ENCODE peak calls at places on chromosomes 7 and 10, in five cellular contexts. O, B, P, Q and H are unnamed samples.

GRCh38 chr7:137316643-137317042 is 26.9 kb downstream of the PTN start:
- DNase-seq in P (no peak), B (no peak), Q (no peak), O (no peak), H (no peak)

GRCh38 chr10:17850526-17850925 is 41.4 kb downstream of the MRC1 start:
- DNase-seq in Q (no peak), O (no peak), B (no peak), P (no peak), H (no peak)

GRCh38 chr10:132588301-132589013 is 50.9 kb downstream of the INPP5A start:
- DNase-seq in O (no peak), Q (no peak), B (no peak), P (no peak), H (no peak)

GRCh38 chr10:70906953-70907618 is 18.7 kb upstream of the PCBD1 start:
- DNase-seq in P (no peak), Q (no peak), B (no peak), O (no peak), H (no peak)

GRCh38 chr10:49435225-49435624 is 39.3 kb upstream of the DRGX start:
- DNase-seq in B (no peak), P (no peak), O (no peak), Q (no peak), H (no peak)

GRCh38 chr7:2508327-2509231 is 11.0 kb upstream of the LFNG start:
- DNase-seq in B (peak; percentile 38), O (no peak), P (no peak), Q (peak; percentile 67), H (peak; percentile 53)

GRCh38 chr7:25073451-25073850 is 51.6 kb downstream of the CYCS start:
- DNase-seq in P (no peak), Q (no peak), B (no peak), O (no peak), H (no peak)

GRCh38 chr7:157017149-157017548 is 6.7 kb upstream of the MNX1 start:
- DNase-seq in B (no peak), P (no peak), O (no peak), Q (no peak), H (no peak)

GRCh38 chr7:101386558-101387199 is 24.0 kb downstream of the COL26A1 start:
- DNase-seq in P (no peak), B (peak; percentile 39), Q (no peak), O (no peak), H (peak; percentile 93)

GRCh38 chr7:138008588-138009349 is 6.9 kb upstream of the CREB3L2 start:
- DNase-seq in Q (peak; percentile 45), O (peak; percentile 56), B (peak; percentile 55), P (peak; percentile 75), H (no peak)

GRCh38 chr7:149415391-149416068 is 45.3 kb downstream of the ZNF777 start:
- DNase-seq in P (no peak), O (no peak), Q (no peak), B (no peak), H (no peak)

GRCh38 chr10:60073781-60074656 is 167.7 kb upstream of the CCDC6 start:
- DNase-seq in P (no peak), B (peak; percentile 75), Q (no peak), O (no peak), H (no peak)

GRCh38 chr7:10156972-10157371 is 816.7 kb upstream of the PHF14 start:
- DNase-seq in B (no peak), P (peak; percentile 4), Q (no peak), O (no peak), H (no peak)

GRCh38 chr7:99311702-99312101 is 14.0 kb upstream of the ARPC1A start:
- DNase-seq in P (peak; percentile 23), B (no peak), O (no peak), Q (no peak), H (no peak)

GRCh38 chr10:92691591-92692084 is 1.9 kb downstream of the HHEX start:
- DNase-seq in O (no peak), Q (no peak), P (no peak), B (no peak), H (no peak)

GRCh38 chr7:77740257-77740656 is 44.0 kb downstream of the RSBN1L start:
- DNase-seq in O (no peak), Q (no peak), B (no peak), P (no peak), H (no peak)

GRCh38 chr7:3063016-3063753 is 19.5 kb upstream of the CARD11 start:
- DNase-seq in P (peak; percentile 6), O (no peak), Q (no peak), B (no peak), H (no peak)

GRCh38 chr7:120052884-120053382 is 220.0 kb upstream of the KCND2 start:
- DNase-seq in P (peak; percentile 63), O (no peak), B (peak; percentile 53), Q (peak; percentile 70), H (no peak)

GRCh38 chr7:116200963-116201362 is 9.4 kb upstream of the TES start:
- DNase-seq in O (no peak), P (no peak), B (no peak), Q (no peak), H (no peak)

GRCh38 chr7:78702770-78703169 is 750.7 kb downstream of the MAGI2 start:
- DNase-seq in O (no peak), Q (no peak), P (peak; percentile 96), B (no peak), H (no peak)

GRCh38 chr10:68811367-68812009 is 15.8 kb upstream of the STOX1 start:
- DNase-seq in Q (no peak), O (no peak), P (no peak), B (no peak), H (no peak)

GRCh38 chr7:39413866-39414668 is 152.1 kb upstream of the YAE1 start:
- DNase-seq in Q (no peak), P (peak; percentile 10), O (peak; percentile 26), B (peak; percentile 25), H (peak; percentile 71)

GRCh38 chr10:42801135-42801534 is 18.5 kb downstream of the BMS1 start:
- DNase-seq in P (no peak), O (no peak), Q (no peak), B (no peak), H (no peak)

GRCh38 chr7:152129682-152130081 is 104.2 kb downstream of the GALNT11 start:
- DNase-seq in B (no peak), O (no peak), Q (no peak), P (no peak), H (no peak)

GRCh38 chr7:152132812-152133211 is 107.3 kb downstream of the GALNT11 start:
- DNase-seq in P (no peak), Q (no peak), B (no peak), O (no peak), H (no peak)

GRCh38 chr7:152131981-152132494 is 106.6 kb downstream of the GALNT11 start:
- DNase-seq in O (no peak), Q (no peak), P (no peak), B (no peak), H (no peak)

GRCh38 chr7:152128741-152129461 is 103.4 kb downstream of the GALNT11 start:
- DNase-seq in Q (no peak), O (no peak), B (no peak), P (no peak), H (no peak)

DNA sequence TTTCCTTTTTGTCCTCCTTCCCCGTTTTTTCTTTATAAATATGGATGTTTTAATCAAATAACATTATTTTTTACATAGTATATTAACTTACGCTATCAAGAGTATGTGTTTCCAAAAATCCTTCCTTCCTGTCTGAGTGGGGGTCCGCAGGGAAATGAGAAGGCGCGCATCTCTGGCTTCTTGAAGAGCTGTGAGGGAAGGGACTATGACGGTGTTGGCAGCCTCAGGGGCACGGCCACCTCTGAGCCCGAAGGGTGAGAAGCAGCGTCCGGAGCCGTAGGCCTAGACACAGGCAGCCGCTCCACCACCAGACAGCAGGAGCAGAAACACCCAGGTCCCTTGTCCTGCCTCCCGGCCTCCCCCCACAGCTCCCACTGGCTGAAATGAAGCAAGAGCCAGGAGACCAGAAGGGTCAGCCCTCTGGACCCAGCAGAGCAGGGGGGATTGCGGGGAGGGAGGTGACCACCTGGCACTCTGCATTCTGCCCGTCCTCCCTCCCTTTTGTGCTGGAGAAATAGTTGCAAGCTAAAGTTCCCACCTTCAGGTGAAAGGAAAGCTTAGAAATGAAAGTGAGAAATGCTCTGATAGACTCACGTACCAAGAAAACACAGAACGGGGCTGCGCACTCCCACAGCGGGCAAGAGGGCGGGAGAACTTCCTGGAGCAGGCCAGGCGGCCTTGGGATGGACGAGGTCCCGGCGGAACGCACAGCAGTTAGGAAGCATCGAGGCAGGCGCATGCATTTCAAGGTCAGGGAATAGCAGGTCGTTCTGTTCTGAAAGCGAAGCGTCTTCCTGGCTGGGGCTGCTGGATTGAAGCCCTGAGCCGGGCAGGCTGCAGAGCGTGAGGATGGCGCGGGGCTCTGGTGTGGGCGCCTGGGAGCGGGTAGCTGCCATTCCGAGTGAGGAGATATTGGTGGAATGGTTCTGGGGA is 105.5 kb downstream of the GALNT11 start:
- DNase-seq in B (no peak), O (no peak), P (no peak), Q (no peak), H (no peak)
- H3K27ac ChIP-seq in B (no peak overlapping the region), O (no peak overlapping the region), P (no peak overlapping the region), Q (no peak overlapping the region), H (no peak overlapping the region)

GRCh38 chr7:35424869-35425495 is 171.1 kb upstream of the TBX20 start:
- DNase-seq in B (peak; percentile 64), P (peak; percentile 55), O (peak; percentile 43), Q (peak; percentile 16), H (peak; percentile 66)
- H3K4me3 ChIP-seq in B (no peak overlapping the region), P (no peak overlapping the region), O (no peak overlapping the region), Q (no peak overlapping the region), H (no peak overlapping the region)

GRCh38 chr10:116079355-116079754 is 193.7 kb downstream of the GFRA1 start:
- DNase-seq in P (no peak), O (no peak), Q (no peak), B (no peak), H (no peak)
- TF ChIP-seq CTCF in P (no peak), O (no peak), Q (no peak), B (no peak), H (peak; percentile 38)

DNA sequence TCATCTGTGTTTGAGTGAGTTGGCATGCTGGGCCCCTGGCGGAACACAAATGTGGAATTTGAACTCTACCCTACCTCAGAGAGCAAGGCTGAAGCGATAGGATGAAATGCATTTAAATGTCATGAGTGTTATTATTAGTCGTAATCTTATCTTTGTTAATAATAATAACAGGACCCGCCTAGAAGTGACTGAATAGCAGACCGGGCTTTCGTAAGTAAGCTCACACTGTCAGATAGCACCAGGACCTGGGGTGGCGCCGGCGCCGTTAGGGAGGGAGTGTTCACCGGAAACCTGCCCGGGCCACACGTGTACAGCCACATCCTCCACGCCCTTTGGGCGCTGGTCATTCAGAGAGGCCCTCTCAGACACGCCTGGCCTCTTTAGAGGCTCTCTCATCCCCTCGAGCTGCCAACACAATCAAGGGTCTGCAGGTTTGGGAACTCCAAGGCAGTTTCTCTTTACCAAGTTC is 63.6 kb downstream of the GRK5 start:
- DNase-seq in B (peak; percentile 58), Q (no peak), O (peak; percentile 41), P (peak; percentile 50), H (no peak)
- H3K27ac ChIP-seq in B (peak overlapping the region; percentile 46), Q (peak overlapping the region; percentile 47), O (peak overlapping the region; percentile 81), P (peak overlapping the region; percentile 84), H (no peak overlapping the region)